ENCODE peak calls at places on chromosomes 5 and 9, in four cellular contexts. I, H, Q and X are unnamed samples.
A peak's percentile ranks its signal among the peaks of the same experiment; 100 is the strongest.

GRCh38 chr5:55324815-55325418 is 17.1 kb downstream of the MTREX start:
- DNase-seq in Q (no peak), I (peak; percentile 37), H (peak; percentile 21), X (no peak)

GRCh38 chr9:36928670-36929349 is 105.3 kb downstream of the PAX5 start:
- DNase-seq in I (no peak), H (no peak), Q (no peak), X (no peak)

GRCh38 chr9:68973619-68974018 is 40.3 kb downstream of the PRKACG start:
- DNase-seq in H (no peak), I (no peak), Q (no peak), X (no peak)

GRCh38 chr9:75997196-75997595 is 106.7 kb downstream of the PCSK5 start:
- DNase-seq in Q (no peak), I (no peak), H (no peak), X (no peak)

GRCh38 chr5:103366938-103367549 is 108.5 kb downstream of the MACIR start:
- DNase-seq in Q (no peak), I (no peak), H (no peak), X (no peak)

GRCh38 chr9:133115604-133116345 is 5.3 kb downstream of the RALGDS start:
- DNase-seq in Q (no peak), I (no peak), H (no peak), X (no peak)

GRCh38 chr9:133131506-133131905 is 10.5 kb upstream of the RALGDS start:
- DNase-seq in Q (no peak), I (peak; percentile 32), H (no peak), X (no peak)

GRCh38 chr5:86968311-86968753 is 299.4 kb upstream of the RASA1 start:
- DNase-seq in I (no peak), H (no peak), Q (no peak), X (no peak)

GRCh38 chr5:93583799-93584530 is 943 bp downstream of the NR2F1 start:
- DNase-seq in Q (peak; percentile 53), I (no peak), H (peak; percentile 57), X (peak; percentile 58)

GRCh38 chr9:71587576-71588362 is 180.5 kb downstream of the CEMIP2 start:
- DNase-seq in Q (no peak), I (no peak), H (no peak), X (no peak)

GRCh38 chr5:139733698-139734491 is 61.7 kb upstream of the PSD2 start:
- DNase-seq in Q (no peak), I (no peak), H (no peak), X (no peak)

GRCh38 chr9:129458663-129459549 is 162.0 kb downstream of the C9orf50 start:
- DNase-seq in H (no peak), Q (peak; percentile 70), I (peak; percentile 98), X (no peak)

GRCh38 chr5:167940911-167941310 is 350.5 kb upstream of the WWC1 start:
- DNase-seq in Q (no peak), I (no peak), H (no peak), X (no peak)

GRCh38 chr9:87685871-87686519 is 39.9 kb upstream of the CTSL start:
- DNase-seq in I (no peak), Q (no peak), H (no peak), X (peak; percentile 59)

GRCh38 chr5:170986598-170986997 is 124.8 kb downstream of the RANBP17 start:
- DNase-seq in Q (no peak), I (peak; percentile 1), H (no peak), X (no peak)

GRCh38 chr9:132185164-132186009 is 23.5 kb downstream of the NTNG2 start:
- DNase-seq in I (no peak), H (peak; percentile 58), Q (no peak), X (no peak)

GRCh38 chr5:42923710-42924109 is 112.0 kb upstream of the SELENOP start:
- DNase-seq in I (no peak), H (no peak), Q (no peak), X (no peak)

GRCh38 chr5:152164860-152165259 is 240.2 kb upstream of the GLRA1 start:
- DNase-seq in H (peak; percentile 30), Q (no peak), I (no peak), X (no peak)

GRCh38 chr5:64506567-64507321 is 929 bp downstream of the RGS7BP start:
- DNase-seq in Q (no peak), H (peak; percentile 24), I (no peak), X (no peak)

GRCh38 chr5:142845954-142846398 is 75.8 kb downstream of the ARHGAP26 start:
- DNase-seq in H (peak; percentile 28), I (no peak), Q (no peak), X (no peak)

GRCh38 chr5:167571824-167572223 is 719.6 kb upstream of the WWC1 start:
- DNase-seq in H (no peak), Q (no peak), I (no peak), X (no peak)

GRCh38 chr5:131042021-131042789 is 122.9 kb downstream of the HINT1 start:
- DNase-seq in Q (no peak), H (no peak), I (no peak), X (no peak)

GRCh38 chr5:91591076-91591475 is 208.0 kb upstream of the ARRDC3 start:
- DNase-seq in I (no peak), H (no peak), Q (no peak), X (no peak)

GRCh38 chr5:107370569-107370968 is 300.2 kb downstream of the EFNA5 start:
- DNase-seq in H (no peak), Q (no peak), I (no peak), X (no peak)

GRCh38 chr5:81397169-81397568 is 3.2 kb upstream of the ACOT12 start:
- DNase-seq in Q (no peak), H (no peak), I (no peak), X (no peak)

GRCh38 chr5:136510481-136510880 is 145.1 kb upstream of the TRPC7 start:
- DNase-seq in I (no peak), H (no peak), Q (no peak), X (no peak)